ENCODE peak calls at places on chromosomes 11 and 22, in eight cellular contexts. One of them, this sample, is unnamed.

GRCh38 chr22:28051091-28051786 is 132.2 kb upstream of the PITPNB start:
- DNase-seq in iPS DF 19.7: no peak
- DNase-seq in HEK293T: no peak
- DNase-seq in activated T-cell treated with anti-CD3 and anti-CD28 coated beads, Interleukin-2, amount 50 U/mL, for 72 hours: no peak
- DNase-seq in ELR: no peak
- DNase-seq in PC-3: no peak
- DNase-seq in retina: no peak
- DNase-seq in Daoy: no peak
- DNase-seq in this sample: no peak

GRCh38 chr11:79066456-79067354 is 374.1 kb downstream of the TENM4 start:
- DNase-seq in iPS DF 19.7: no peak
- DNase-seq in HEK293T: no peak
- DNase-seq in activated T-cell treated with anti-CD3 and anti-CD28 coated beads, Interleukin-2, amount 50 U/mL, for 72 hours: no peak
- DNase-seq in ELR: no peak
- DNase-seq in PC-3: no peak
- DNase-seq in retina: peak; percentile 51
- DNase-seq in Daoy: no peak
- DNase-seq in this sample: no peak

GRCh38 chr11:61923166-61924015 is 6.0 kb upstream of the RAB3IL1 start:
- DNase-seq in iPS DF 19.7: no peak
- DNase-seq in HEK293T: no peak
- DNase-seq in activated T-cell treated with anti-CD3 and anti-CD28 coated beads, Interleukin-2, amount 50 U/mL, for 72 hours: no peak
- DNase-seq in ELR: no peak
- DNase-seq in PC-3: no peak
- DNase-seq in retina: no peak
- DNase-seq in Daoy: no peak
- DNase-seq in this sample: no peak

GRCh38 chr11:76632492-76632891 is 38.1 kb downstream of the LRRC32 start:
- DNase-seq in iPS DF 19.7: no peak
- DNase-seq in HEK293T: no peak
- DNase-seq in activated T-cell treated with anti-CD3 and anti-CD28 coated beads, Interleukin-2, amount 50 U/mL, for 72 hours: no peak
- DNase-seq in ELR: no peak
- DNase-seq in PC-3: no peak
- DNase-seq in retina: no peak
- DNase-seq in Daoy: no peak
- DNase-seq in this sample: no peak

GRCh38 chr11:65606876-65607613 is 7.0 kb downstream of the MAP3K11 start:
- DNase-seq in iPS DF 19.7: peak; percentile 92
- DNase-seq in HEK293T: peak; percentile 37
- DNase-seq in activated T-cell treated with anti-CD3 and anti-CD28 coated beads, Interleukin-2, amount 50 U/mL, for 72 hours: no peak
- DNase-seq in ELR: peak; percentile 74
- DNase-seq in PC-3: no peak
- DNase-seq in retina: peak; percentile 96
- DNase-seq in Daoy: no peak
- DNase-seq in this sample: no peak

GRCh38 chr11:47587733-47588326 is 1.4 kb downstream of the FAM180B start:
- DNase-seq in iPS DF 19.7: no peak
- DNase-seq in HEK293T: no peak
- DNase-seq in activated T-cell treated with anti-CD3 and anti-CD28 coated beads, Interleukin-2, amount 50 U/mL, for 72 hours: no peak
- DNase-seq in ELR: no peak
- DNase-seq in PC-3: no peak
- DNase-seq in retina: no peak
- DNase-seq in Daoy: no peak
- DNase-seq in this sample: no peak

GRCh38 chr11:30423886-30424285 is 101.0 kb downstream of the ARL14EP start:
- DNase-seq in iPS DF 19.7: no peak
- DNase-seq in HEK293T: no peak
- DNase-seq in activated T-cell treated with anti-CD3 and anti-CD28 coated beads, Interleukin-2, amount 50 U/mL, for 72 hours: no peak
- DNase-seq in ELR: no peak
- DNase-seq in PC-3: no peak
- DNase-seq in retina: peak; percentile 51
- DNase-seq in Daoy: no peak
- DNase-seq in this sample: no peak

GRCh38 chr11:73759520-73760065 is 1.3 kb downstream of the RAB6A start:
- DNase-seq in iPS DF 19.7: no peak
- DNase-seq in HEK293T: no peak
- DNase-seq in activated T-cell treated with anti-CD3 and anti-CD28 coated beads, Interleukin-2, amount 50 U/mL, for 72 hours: no peak
- DNase-seq in ELR: peak; percentile 53
- DNase-seq in PC-3: peak; percentile 38
- DNase-seq in retina: no peak
- DNase-seq in Daoy: no peak
- DNase-seq in this sample: no peak